ENCODE peak calls at places on chromosomes 16 and 17, in nine cellular contexts. F is HepG2, B is ovary, Z is A549, A is adrenal gland, W is prostate gland, K is lower leg skin, S is body of pancreas, E is suprapubic skin. J is an unnamed sample.

GRCh38 chr17:65561394-65562205 is at the start of gene AXIN2:
- DNase-seq in F (peak; percentile 97), B (peak; percentile 93), Z (peak; percentile 99), A (peak; percentile 94), W (peak; percentile 89), K (peak; percentile 87), S (peak; percentile 94), E (peak; percentile 92), J (peak; percentile 92)

GRCh38 chr16:11253009-11253994 is 2.7 kb downstream of the SOCS1 start:
- DNase-seq in F (no peak), B (no peak), Z (no peak), A (no peak), W (no peak), K (no peak), S (no peak), E (no peak), J (no peak)

GRCh38 chr17:47978324-47978723 is 7.4 kb downstream of the CDK5RAP3 start:
- DNase-seq in F (peak; percentile 51), B (no peak), Z (peak; percentile 93), A (peak; percentile 57), W (peak; percentile 37), K (no peak), S (peak; percentile 64), E (no peak), J (peak; percentile 50)

GRCh38 chr16:48112603-48113400 is 43.0 kb downstream of the ABCC12 start:
- DNase-seq in F (no peak), B (no peak), Z (no peak), A (peak; percentile 30), W (no peak), K (no peak), S (peak; percentile 45), E (no peak), J (no peak)

GRCh38 chr17:79987187-79987889 is 48.3 kb downstream of the TBC1D16 start:
- DNase-seq in F (peak; percentile 82), B (peak; percentile 42), Z (no peak), A (peak; percentile 27), W (no peak), K (no peak), S (no peak), E (no peak), J (no peak)

GRCh38 chr16:15643453-15644305 is 725 bp upstream of the MARF1 start:
- DNase-seq in F (peak; percentile 84), B (peak; percentile 40), Z (peak; percentile 61), A (peak; percentile 56), W (peak; percentile 11), K (peak; percentile 27), S (peak; percentile 31), E (no peak), J (peak; percentile 14)

GRCh38 chr17:79114455-79115301 is 40.1 kb downstream of the ENGASE start:
- DNase-seq in F (no peak), B (no peak), Z (no peak), A (no peak), W (peak; percentile 86), K (no peak), S (peak; percentile 59), E (no peak), J (peak; percentile 64)

GRCh38 chr17:35080536-35080935 is 17.0 kb upstream of the RFFL start:
- DNase-seq in F (no peak), B (no peak), Z (no peak), A (no peak), W (no peak), K (no peak), S (no peak), E (no peak), J (no peak)

GRCh38 chr16:50255538-50255937 is 10.8 kb upstream of the ADCY7 start:
- DNase-seq in F (no peak), B (no peak), Z (no peak), A (no peak), W (no peak), K (no peak), S (no peak), E (no peak), J (no peak)

GRCh38 chr16:50252082-50252611 is 14.2 kb upstream of the ADCY7 start:
- DNase-seq in F (no peak), B (peak; percentile 30), Z (no peak), A (no peak), W (no peak), K (no peak), S (no peak), E (peak; percentile 40), J (no peak)

GRCh38 chr16:50252874-50253510 is 13.4 kb upstream of the ADCY7 start:
- DNase-seq in F (no peak), B (no peak), Z (no peak), A (no peak), W (no peak), K (peak; percentile 22), S (no peak), E (no peak), J (no peak)

GRCh38 chr16:50253511-50253903 is 12.8 kb upstream of the ADCY7 start:
- DNase-seq in F (no peak), B (peak; percentile 22), Z (no peak), A (no peak), W (no peak), K (peak; percentile 9), S (no peak), E (no peak), J (no peak)

DNA sequence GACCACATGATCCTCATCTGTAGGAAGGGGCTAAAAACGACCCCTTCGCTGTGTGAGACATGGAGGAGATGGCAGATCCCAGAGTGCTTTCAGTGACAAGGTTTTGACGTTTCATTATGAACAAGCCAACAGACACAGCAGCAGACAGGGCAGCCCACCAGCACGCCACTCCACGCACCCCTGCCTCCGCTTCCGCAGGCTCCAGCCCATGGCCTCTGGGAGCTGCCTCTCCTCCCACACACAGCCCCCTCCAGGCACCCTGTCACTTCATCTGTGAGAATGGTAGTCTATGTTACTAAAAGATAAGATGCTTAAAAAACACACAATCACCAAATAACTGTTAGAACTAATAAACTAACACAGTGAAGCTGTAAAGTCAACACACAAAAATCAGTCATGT is 12.3 kb upstream of the ADCY7 start:
- DNase-seq in F (no peak), B (no peak), Z (no peak), A (no peak), W (no peak), K (no peak), S (no peak), E (no peak), J (no peak)
- TF ChIP-seq POLR2A in F (no peak), B (no peak), Z (no peak), A (no peak), W (no peak), K (no peak), S (no peak), E (no peak), J (no peak)

GRCh38 chr16:2237076-2237551 is 870 bp downstream of the DNASE1L2 start:
- DNase-seq in F (no peak), B (no peak), Z (no peak), A (no peak), W (no peak), K (no peak), S (no peak), E (peak; percentile 64), J (no peak)

GRCh38 chr16:2235234-2235651 is 1.0 kb upstream of the DNASE1L2 start:
- DNase-seq in F (no peak), B (no peak), Z (no peak), A (no peak), W (no peak), K (no peak), S (no peak), E (peak; percentile 64), J (no peak)

GRCh38 chr16:2234813-2235170 is 1.5 kb upstream of the DNASE1L2 start:
- DNase-seq in F (no peak), B (no peak), Z (no peak), A (no peak), W (no peak), K (no peak), S (no peak), E (no peak), J (no peak)

GRCh38 chr16:2236362-2237075 is at the start of gene DNASE1L2:
- DNase-seq in F (no peak), B (no peak), Z (no peak), A (no peak), W (no peak), K (no peak), S (peak; percentile 41), E (peak; percentile 67), J (no peak)

GRCh38 chr16:2235695-2236361 is 416 bp upstream of the DNASE1L2 start:
- DNase-seq in F (no peak), B (no peak), Z (no peak), A (no peak), W (no peak), K (no peak), S (no peak), E (peak; percentile 63), J (no peak)
- TF ChIP-seq POLR2A in F (peak; percentile 29), B (no peak), Z (peak; percentile 3), A (no peak), W (no peak), K (no peak), S (no peak), E (no peak), J (no peak)

GRCh38 chr16:89155851-89156739 is 15.5 kb upstream of the CDH15 start:
- DNase-seq in F (no peak), B (no peak), Z (no peak), A (peak; percentile 52), W (no peak), K (no peak), S (peak; percentile 49), E (no peak), J (no peak)

GRCh38 chr16:89157778-89158177 is 13.8 kb upstream of the CDH15 start:
- DNase-seq in F (no peak), B (no peak), Z (no peak), A (no peak), W (no peak), K (no peak), S (no peak), E (no peak), J (no peak)

GRCh38 chr16:89155184-89155679 is 16.3 kb upstream of the CDH15 start:
- DNase-seq in F (no peak), B (peak; percentile 76), Z (no peak), A (peak; percentile 70), W (peak; percentile 27), K (peak; percentile 73), S (peak; percentile 65), E (peak; percentile 79), J (peak; percentile 64)

GRCh38 chr16:89159174-89159849 is 12.2 kb upstream of the CDH15 start:
- DNase-seq in F (peak; percentile 57), B (no peak), Z (no peak), A (no peak), W (no peak), K (no peak), S (no peak), E (no peak), J (no peak)

GRCh38 chr16:89156740-89157645 is 14.6 kb upstream of the CDH15 start:
- DNase-seq in F (no peak), B (no peak), Z (no peak), A (no peak), W (no peak), K (no peak), S (no peak), E (no peak), J (no peak)
- TF ChIP-seq POLR2A in F (no peak), B (no peak), Z (no peak), A (no peak), W (no peak), K (no peak), S (no peak), E (no peak), J (no peak)

DNA sequence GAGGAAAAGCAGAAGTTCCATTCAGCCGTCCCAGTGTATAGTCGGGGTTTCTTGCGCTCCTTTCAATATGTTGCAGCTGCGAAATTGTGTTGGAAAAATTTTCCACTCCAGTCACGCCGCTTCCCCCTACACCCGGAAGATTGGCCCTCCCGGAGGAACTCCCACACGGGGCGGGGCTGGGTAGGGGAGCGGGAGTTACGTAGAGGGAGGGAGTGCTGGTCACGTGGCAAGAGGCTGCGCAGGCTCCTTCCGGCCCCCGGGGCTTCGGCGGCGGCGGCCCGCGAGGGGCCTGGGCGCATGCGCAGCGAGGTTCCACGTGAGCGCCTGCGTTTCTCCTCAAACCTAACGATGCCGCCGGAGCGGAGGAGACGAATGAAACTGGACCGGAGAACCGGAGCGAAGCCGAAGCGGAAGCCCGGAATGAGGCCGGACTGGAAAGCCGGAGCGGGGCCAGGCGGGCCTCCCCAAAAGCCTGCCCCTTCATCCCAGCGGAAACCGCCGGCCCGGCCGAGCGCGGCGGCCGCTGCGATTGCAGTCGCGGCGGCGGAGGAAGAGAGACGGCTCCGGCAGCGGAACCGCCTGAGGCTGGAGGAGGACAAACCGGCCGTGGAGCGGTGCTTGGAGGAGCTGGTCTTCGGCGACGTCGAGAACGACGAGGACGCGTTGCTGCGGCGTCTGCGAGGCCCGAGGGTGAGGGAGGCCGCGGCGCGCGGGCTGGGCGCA is at the start of gene UTP18:
- DNase-seq in F (peak; percentile 96), B (peak; percentile 97), Z (peak; percentile 92), A (peak; percentile 98), W (peak; percentile 96), K (peak; percentile 94), S (peak; percentile 97), E (peak; percentile 98), J (peak; percentile 98)
- TF ChIP-seq POLR2A in F (peak; percentile 86), B (peak; percentile 50), Z (peak; percentile 57), A (peak; percentile 83), W (peak; percentile 47), K (no peak), S (peak; percentile 66), E (peak; percentile 53), J (peak; percentile 65)